ENCODE peak calls at places on chromosomes 13 and 19, in ten cellular contexts. T is Peyer's patch; R is fibroblast of mammary gland; X is cardiac fibroblast; U is ovary; F is neural crest cell; D is AG10803; L is CD8-positive, alpha-beta T cell; V is activated B cell treated with CpG ODN at 0.5 μM for 24 hours; S is BE2C. Y is an unnamed sample.

GRCh38 chr13:26759907-26760834 is at the start of gene GPR12:
- DNase-seq in S (no peak), D (peak; percentile 12), R (no peak), V (no peak), T (no peak), X (peak; percentile 10), L (no peak), F (peak; percentile 4), U (no peak), Y (no peak)

GRCh38 chr13:112843392-112844250 is 125.4 kb upstream of the MCF2L start:
- DNase-seq in U (no peak), F (no peak), L (no peak), X (no peak), D (no peak), T (peak; percentile 29), V (no peak), S (no peak), R (no peak), Y (no peak)

GRCh38 chr13:90238433-90238832 is 1109.1 kb upstream of the MIR17HG start:
- DNase-seq in U (no peak), D (no peak), V (no peak), T (no peak), F (no peak), L (no peak), S (no peak), X (peak; percentile 69), R (no peak), Y (no peak)

GRCh38 chr13:62702502-62702901 is 1286.9 kb upstream of the PCDH20 start:
- DNase-seq in D (no peak), X (no peak), F (no peak), U (no peak), T (no peak), L (no peak), S (peak; percentile 13), R (no peak), V (no peak), Y (no peak)

GRCh38 chr13:31794452-31794851 is 55.1 kb downstream of the RXFP2 start:
- DNase-seq in R (peak; percentile 81), D (peak; percentile 7), X (peak; percentile 77), S (no peak), V (no peak), T (no peak), U (no peak), L (no peak), F (no peak), Y (no peak)

GRCh38 chr13:64753606-64754005 is 2476.5 kb downstream of the PCDH9 start:
- DNase-seq in X (peak; percentile 3), T (no peak), R (peak; percentile 6), U (no peak), D (peak; percentile 51), S (no peak), F (no peak), V (no peak), L (no peak), Y (no peak)

GRCh38 chr13:51764184-51765141 is 39.5 kb downstream of the DHRS12 start:
- DNase-seq in D (peak; percentile 43), S (peak; percentile 42), U (no peak), T (peak; percentile 78), X (peak; percentile 73), L (no peak), F (no peak), V (peak; percentile 36), R (peak; percentile 92), Y (no peak)

GRCh38 chr19:32483574-32483973 is 78.0 kb downstream of the DPY19L3 start:
- DNase-seq in U (no peak), L (no peak), R (no peak), S (no peak), F (no peak), V (no peak), X (no peak), T (no peak), D (no peak), Y (no peak)

DNA sequence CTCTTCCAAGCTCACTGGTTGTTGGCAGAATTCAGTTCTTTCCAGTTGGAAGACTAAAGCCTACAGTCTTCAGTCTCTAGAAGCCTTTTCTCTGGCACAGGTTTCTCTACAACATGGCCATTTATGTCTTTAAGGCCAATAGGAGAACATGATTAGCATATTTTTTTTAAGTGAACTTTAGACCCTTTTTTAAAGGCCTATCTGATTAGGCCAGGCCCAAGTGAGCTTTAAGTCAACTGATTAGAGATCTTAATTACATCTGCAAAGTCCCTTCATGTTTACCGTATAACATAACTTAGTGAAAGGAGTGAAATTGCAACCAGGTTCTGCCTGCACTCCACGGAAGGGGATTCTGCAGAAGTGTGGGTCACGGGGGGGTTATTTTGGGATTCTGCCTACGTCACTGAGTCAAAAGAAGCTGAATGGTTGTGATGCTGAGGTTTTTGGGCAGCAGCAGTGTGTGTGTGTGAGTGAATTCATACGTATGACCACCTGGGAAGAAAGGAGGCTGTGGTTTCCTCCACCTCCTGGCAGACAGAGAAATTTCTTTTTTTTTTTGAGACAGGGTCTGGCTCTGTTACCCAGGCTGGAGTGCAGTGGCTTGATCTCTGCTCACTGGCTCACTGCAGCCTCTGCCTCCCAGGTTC is 31.7 kb downstream of the ALOX5AP start:
- DNase-seq in T (no peak), D (no peak), X (no peak), S (no peak), R (no peak), U (no peak), L (no peak), V (no peak), F (no peak), Y (no peak)
- TF ChIP-seq CTCF in T (no peak), D (no peak), X (no peak), S (no peak), R (no peak), U (no peak), L (no peak), V (no peak), F (no peak), Y (no peak)

DNA sequence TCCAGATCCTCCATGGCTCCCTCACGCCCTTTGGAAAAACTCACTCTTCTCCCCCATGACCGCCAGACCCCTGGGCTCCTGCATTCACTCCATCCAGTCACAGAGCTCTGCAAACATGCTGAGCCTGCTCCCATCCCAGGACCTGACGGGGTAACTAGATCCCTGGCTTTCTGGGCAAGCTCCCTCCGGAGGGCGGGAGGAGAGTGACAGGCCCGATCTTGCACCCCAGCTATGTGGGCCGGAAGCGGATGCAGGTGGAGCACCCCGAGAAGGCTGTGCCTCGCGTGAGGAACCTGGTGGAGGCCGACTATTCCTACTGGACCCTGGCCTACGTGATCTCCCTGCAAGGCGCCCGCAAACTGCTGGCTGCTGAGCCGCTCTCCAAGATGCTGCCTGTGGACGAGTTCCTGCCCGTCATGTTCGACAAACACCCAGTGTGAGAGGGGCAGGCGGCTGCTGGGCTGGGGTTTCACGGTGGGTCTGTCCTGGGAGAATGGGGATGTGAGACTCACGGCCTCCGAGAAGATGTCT is 25.1 kb downstream of the COLGALT1 start:
- DNase-seq in X (no peak), T (no peak), D (no peak), U (no peak), F (no peak), R (no peak), V (no peak), L (no peak), S (no peak), Y (no peak)
- TF ChIP-seq CTCF in X (no peak), T (no peak), D (no peak), U (no peak), F (no peak), R (peak; percentile 5), V (no peak), L (no peak), S (no peak), Y (no peak)

GRCh38 chr19:29526730-29527499 is 1.1 kb downstream of the VSTM2B start:
- DNase-seq in V (no peak), L (no peak), X (no peak), U (no peak), T (no peak), R (no peak), S (no peak), F (no peak), D (no peak), Y (peak; percentile 47)

GRCh38 chr19:29528946-29529645 is 3.3 kb downstream of the VSTM2B start:
- DNase-seq in X (no peak), D (no peak), R (no peak), S (no peak), U (no peak), T (no peak), V (no peak), L (no peak), F (no peak), Y (peak; percentile 62)

GRCh38 chr19:29525901-29526729 is at the start of gene VSTM2B:
- DNase-seq in U (no peak), R (no peak), L (no peak), X (no peak), F (no peak), T (no peak), S (no peak), V (no peak), D (no peak), Y (no peak)

GRCh38 chr19:29528350-29528945 is 2.7 kb downstream of the VSTM2B start:
- DNase-seq in D (peak; percentile 61), V (no peak), F (peak; percentile 76), S (peak; percentile 80), X (peak; percentile 77), L (peak; percentile 19), T (no peak), R (peak; percentile 58), U (peak; percentile 57), Y (peak; percentile 77)

GRCh38 chr19:29527500-29528328 is 1.9 kb downstream of the VSTM2B start:
- DNase-seq in T (no peak), L (no peak), V (no peak), S (no peak), U (no peak), X (no peak), D (no peak), R (no peak), F (peak; percentile 14), Y (no peak)
- TF ChIP-seq CTCF in T (no peak), L (no peak), V (no peak), S (peak; percentile 13), U (no peak), X (no peak), D (no peak), R (no peak), F (peak; percentile 30), Y (no peak)

GRCh38 chr19:43628646-43629326 is 9.4 kb upstream of the ZNF428 start:
- DNase-seq in U (no peak), T (no peak), V (no peak), R (no peak), L (no peak), D (no peak), X (no peak), S (no peak), F (no peak), Y (no peak)

GRCh38 chr19:43623889-43624670 is 4.7 kb upstream of the ZNF428 start:
- DNase-seq in X (no peak), L (no peak), T (no peak), D (no peak), R (no peak), U (peak; percentile 34), F (no peak), V (no peak), S (peak; percentile 35), Y (no peak)

GRCh38 chr19:43624933-43625332 is 5.5 kb upstream of the ZNF428 start:
- DNase-seq in X (peak; percentile 47), R (peak; percentile 61), U (no peak), D (no peak), V (peak; percentile 59), T (peak; percentile 91), S (no peak), F (no peak), L (peak; percentile 68), Y (no peak)

GRCh38 chr19:43626838-43627237 is 7.4 kb upstream of the ZNF428 start:
- DNase-seq in U (no peak), R (no peak), X (no peak), V (no peak), L (no peak), F (no peak), T (no peak), S (no peak), D (no peak), Y (no peak)

DNA sequence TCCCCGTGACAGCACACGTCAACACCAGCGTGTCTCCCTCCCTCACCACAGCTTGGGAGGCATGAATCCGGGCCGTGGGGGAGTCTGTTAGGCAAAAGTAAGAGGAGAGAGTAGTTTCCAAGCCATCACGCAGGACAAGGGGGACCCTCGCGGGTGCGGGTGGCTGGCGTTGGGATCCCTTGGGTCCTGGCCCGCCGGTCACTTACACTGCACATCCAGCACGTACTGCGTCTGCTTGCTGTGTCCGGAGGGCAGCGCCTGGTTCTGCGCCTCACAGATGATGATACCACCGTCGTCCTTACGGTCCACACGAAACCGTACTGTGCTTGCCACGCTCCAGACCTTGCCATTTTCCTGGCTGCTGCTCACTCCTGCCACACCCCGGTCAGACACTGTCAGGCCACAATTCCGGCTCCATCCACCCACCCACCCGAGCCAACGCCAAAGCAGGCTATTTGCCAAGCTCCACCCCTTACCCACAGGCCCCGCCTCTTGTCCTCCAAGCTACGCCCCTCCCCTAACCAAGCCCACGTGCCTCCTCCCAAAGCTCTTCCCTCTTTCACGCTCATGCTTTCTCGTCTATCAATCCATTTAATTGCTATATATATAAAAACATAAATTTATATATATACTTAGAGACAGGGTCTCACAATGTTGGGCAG is 6.6 kb upstream of the ZNF428 start:
- DNase-seq in S (peak; percentile 77), L (no peak), V (no peak), X (peak; percentile 21), T (no peak), F (no peak), D (no peak), R (peak; percentile 50), U (peak; percentile 49), Y (no peak)
- TF ChIP-seq CTCF in S (peak; percentile 47), L (no peak), V (no peak), X (peak; percentile 11), T (no peak), F (no peak), D (no peak), R (no peak), U (no peak), Y (no peak)